ENCODE peak calls at places on chromosomes 13 and 19, in five cellular contexts. E is ovary, D is stomach, O is suprapubic skin, M is A549. X is an unnamed sample.

GRCh38 chr19:3545669-3546034 is 6.7 kb downstream of the TEKTIP1 start:
- DNase-seq in M (no peak), D (no peak), O (no peak), E (no peak), X (no peak)

GRCh38 chr13:112903071-112903577 is 65.9 kb upstream of the MCF2L start:
- DNase-seq in E (no peak), M (no peak), D (no peak), O (no peak), X (peak)

GRCh38 chr13:109794095-109794494 is 7.7 kb upstream of the IRS2 start:
- DNase-seq in E (no peak), D (no peak), O (no peak), M (no peak), X (no peak)

GRCh38 chr13:28729541-28729940 is 10.8 kb upstream of the SLC46A3 start:
- DNase-seq in D (no peak), E (no peak), O (no peak), M (no peak), X (no peak)

GRCh38 chr19:40576181-40576584 is 490 bp upstream of the SHKBP1 start:
- DNase-seq in E (no peak), O (no peak), D (no peak), M (no peak), X (no peak)

GRCh38 chr13:47594833-47595232 is 406.2 kb downstream of the SUCLA2 start:
- DNase-seq in D (no peak), M (no peak), E (no peak), O (no peak), X (no peak)

GRCh38 chr19:1098177-1099051 is 3.2 kb upstream of the POLR2E start:
- DNase-seq in M (no peak), D (peak), E (no peak), O (peak), X (no peak)

GRCh38 chr13:111895896-111896821 is 170.8 kb upstream of the SOX1 start:
- DNase-seq in M (no peak), D (no peak), E (no peak), O (no peak), X (no peak)

GRCh38 chr19:38952395-38953165 is 21.8 kb downstream of the MRPS12 start:
- DNase-seq in O (no peak), E (no peak), D (peak), M (peak), X (no peak)

GRCh38 chr19:51703655-51704515 is 10.8 kb downstream of the SPACA6 start:
- DNase-seq in O (peak), E (peak), M (peak), D (peak), X (peak)

GRCh38 chr19:18961767-18962423 is 20.9 kb upstream of the HOMER3 start:
- DNase-seq in O (no peak), E (no peak), D (no peak), M (no peak), X (no peak)

GRCh38 chr19:2775556-2776430 is 7.3 kb downstream of the SGTA start:
- DNase-seq in E (peak), O (no peak), M (no peak), D (peak), X (no peak)

GRCh38 chr19:45296365-45296764 is 26.3 kb downstream of the CKM start:
- DNase-seq in D (no peak), E (no peak), M (no peak), O (no peak), X (no peak)

GRCh38 chr13:100895656-100896055 is 221.1 kb upstream of the TMTC4 start:
- DNase-seq in D (no peak), O (no peak), M (no peak), E (no peak), X (no peak)

GRCh38 chr19:12656899-12657571 is 9.5 kb downstream of the MAN2B1 start:
- DNase-seq in M (no peak), O (no peak), D (no peak), E (no peak), X (no peak)

GRCh38 chr13:64332048-64332447 is 2898.1 kb downstream of the PCDH9 start:
- DNase-seq in D (no peak), E (no peak), O (no peak), M (no peak), X (no peak)

GRCh38 chr13:28531195-28531955 is 36.4 kb upstream of the FLT1 start:
- DNase-seq in E (no peak), O (peak), M (no peak), D (peak), X (no peak)

GRCh38 chr13:90713436-90714133 is 633.9 kb upstream of the MIR17HG start:
- DNase-seq in O (no peak), E (no peak), M (no peak), D (no peak), X (no peak)

GRCh38 chr13:109698779-109699178 is 87.6 kb downstream of the IRS2 start:
- DNase-seq in D (no peak), M (no peak), O (no peak), E (no peak), X (no peak)

GRCh38 chr13:105817498-105817897 is 718.0 kb downstream of the EFNB2 start:
- DNase-seq in E (no peak), M (no peak), O (no peak), D (no peak), X (no peak)

GRCh38 chr19:5774921-5775320 is 9.6 kb downstream of the PRR22 start:
- DNase-seq in D (no peak), O (no peak), M (no peak), E (no peak), X (no peak)

GRCh38 chr13:59409211-59409610 is 754.5 kb downstream of the DIAPH3 start:
- DNase-seq in D (peak), E (peak), M (no peak), O (no peak), X (peak)

GRCh38 chr19:17394891-17395415 is 957 bp upstream of the CCDC194 start:
- DNase-seq in D (peak), M (peak), O (no peak), E (peak), X (no peak)

GRCh38 chr19:12766051-12766521 is 9.3 kb downstream of the HOOK2 start:
- DNase-seq in O (peak), D (peak), E (peak), M (peak), X (peak)

GRCh38 chr13:52743988-52744387 is 4.4 kb upstream of the CNMD start:
- DNase-seq in E (no peak), M (no peak), D (no peak), O (no peak), X (no peak)

GRCh38 chr13:97366172-97366688 is 67.7 kb upstream of the RAP2A start:
- DNase-seq in D (no peak), O (no peak), M (no peak), E (no peak), X (no peak)

GRCh38 chr13:97367016-97367415 is 67.0 kb upstream of the RAP2A start:
- DNase-seq in O (no peak), M (no peak), D (no peak), E (no peak), X (no peak)

GRCh38 chr13:97367427-97367826 is 66.5 kb upstream of the RAP2A start:
- DNase-seq in D (no peak), E (no peak), O (no peak), M (no peak), X (peak)

GRCh38 chr13:97371486-97372109 is 62.4 kb upstream of the RAP2A start:
- DNase-seq in M (no peak), O (no peak), E (no peak), D (no peak), X (no peak)

GRCh38 chr13:97369269-97369893 is 64.6 kb upstream of the RAP2A start:
- DNase-seq in E (no peak), D (no peak), O (no peak), M (no peak), X (no peak)
- H3K4me3 ChIP-seq in E (peak), D (peak), O (peak), M (peak), X (peak)

GRCh38 chr13:114061047-114061446 is 71.4 kb downstream of the RASA3 start:
- DNase-seq in M (no peak), D (no peak), O (no peak), E (no peak), X (no peak)
- TF ChIP-seq CTCF in M (no peak), D (no peak), O (no peak), E (no peak), X (no peak)

GRCh38 chr13:98407575-98407974 is 169.3 kb downstream of the STK24 start:
- DNase-seq in M (no peak), O (no peak), E (no peak), D (no peak), X (no peak)
- TF ChIP-seq EP300 in M (no peak), O (no peak), E (no peak), D (no peak), X (no peak)

GRCh38 chr19:46720516-46721239 is 3.8 kb upstream of the PRKD2 start:
- DNase-seq in M (no peak), O (no peak), E (no peak), D (no peak), X (peak)

GRCh38 chr19:46718934-46719551 is 2.1 kb upstream of the PRKD2 start:
- DNase-seq in E (no peak), O (no peak), M (no peak), D (no peak), X (no peak)

GRCh38 chr19:46718157-46718933 is 1.4 kb upstream of the PRKD2 start:
- DNase-seq in M (peak), O (no peak), E (no peak), D (peak), X (no peak)

GRCh38 chr19:46721269-46722003 is 4.5 kb upstream of the PRKD2 start:
- DNase-seq in M (peak), D (no peak), E (no peak), O (no peak), X (no peak)

GRCh38 chr19:46719629-46720515 is 3.0 kb upstream of the PRKD2 start:
- DNase-seq in D (no peak), M (no peak), O (no peak), E (no peak), X (peak)
- H3K4me3 ChIP-seq in D (no peak), M (no peak), O (no peak), E (no peak), X (no peak)

DNA sequence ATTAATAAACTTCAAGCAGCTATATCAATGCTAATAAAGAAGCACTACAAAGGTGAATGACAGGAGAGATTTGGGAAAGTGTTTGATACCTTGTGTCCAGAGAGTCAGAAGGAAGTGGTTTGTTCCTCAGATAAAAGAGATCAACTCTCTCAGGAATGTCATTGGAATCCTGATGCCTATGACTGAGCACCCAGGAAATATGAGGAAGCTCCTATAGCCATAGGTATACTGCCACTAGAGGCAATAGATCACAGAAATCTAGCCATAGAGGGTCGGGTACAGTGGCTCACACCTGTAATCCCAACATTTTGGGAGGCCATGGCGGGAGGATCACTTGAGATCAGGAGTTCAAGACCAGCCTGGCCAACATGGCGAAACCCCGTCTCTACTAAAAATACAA is 612.6 kb downstream of the DACH1 start:
- DNase-seq in M (no peak), O (no peak), D (no peak), E (no peak), X (no peak)
- TF ChIP-seq CTCF in M (no peak), O (no peak), D (no peak), E (no peak), X (no peak)